ENCODE peak calls at places on chromosomes 7 and 10, in six cellular contexts. F is GM12878, X is A549, Z is HepG2, M is endothelial cell of umbilical vein, L is K562. U is an unnamed sample.

GRCh38 chr7:112205348-112206237 is 606 bp downstream of the DOCK4 start:
- DNase-seq in F (no peak), X (peak; percentile 54), Z (peak; percentile 48), M (peak; percentile 65), L (peak; percentile 48), U (peak; percentile 71)

GRCh38 chr10:33306756-33307519 is 27.5 kb downstream of the NRP1 start:
- DNase-seq in F (no peak), X (no peak), Z (peak; percentile 77), M (peak; percentile 78), L (no peak), U (no peak)

GRCh38 chr7:100369105-100369504 is 4.2 kb upstream of the PILRA start:
- DNase-seq in F (peak; percentile 90), X (no peak), Z (no peak), M (no peak), L (no peak), U (peak; percentile 99)

GRCh38 chr10:26292058-26292457 is 75.5 kb downstream of the GAD2 start:
- DNase-seq in F (no peak), X (no peak), Z (no peak), M (no peak), L (no peak), U (no peak)

GRCh38 chr7:102864958-102865357 is 47.8 kb upstream of the LRRC17 start:
- DNase-seq in F (no peak), X (no peak), Z (no peak), M (no peak), L (no peak), U (no peak)

GRCh38 chr7:26346611-26347200 is 55.0 kb downstream of the SNX10 start:
- DNase-seq in F (no peak), X (no peak), Z (no peak), M (no peak), L (no peak), U (no peak)

GRCh38 chr7:84191261-84191660 is 3.3 kb downstream of the SEMA3A start:
- DNase-seq in F (no peak), X (no peak), Z (no peak), M (peak; percentile 7), L (no peak), U (no peak)

GRCh38 chr10:122222638-122223037 is 48.5 kb upstream of the BTBD16 start:
- DNase-seq in F (no peak), X (no peak), Z (no peak), M (no peak), L (no peak), U (no peak)

GRCh38 chr10:34721201-34721840 is 93.8 kb downstream of the PARD3 start:
- DNase-seq in F (no peak), X (no peak), Z (no peak), M (no peak), L (no peak), U (no peak)

GRCh38 chr7:44065431-44066110 is at the start of gene PGAM2:
- DNase-seq in F (no peak), X (no peak), Z (no peak), M (no peak), L (no peak), U (peak; percentile 60)

GRCh38 chr7:6268023-6268908 is 4.2 kb downstream of the CYTH3 start:
- DNase-seq in F (no peak), X (no peak), Z (no peak), M (no peak), L (no peak), U (no peak)

GRCh38 chr7:78690174-78690573 is 763.3 kb downstream of the MAGI2 start:
- DNase-seq in F (no peak), X (no peak), Z (no peak), M (no peak), L (no peak), U (no peak)

GRCh38 chr10:22420787-22421517 is 75.7 kb downstream of the SPAG6 start:
- DNase-seq in F (no peak), X (no peak), Z (no peak), M (peak; percentile 47), L (no peak), U (peak; percentile 11)

GRCh38 chr10:62858364-62858763 is 42.2 kb upstream of the EGR2 start:
- DNase-seq in F (no peak), X (no peak), Z (peak; percentile 6), M (no peak), L (no peak), U (no peak)

GRCh38 chr7:42337225-42337905 is 100.4 kb upstream of the GLI3 start:
- DNase-seq in F (no peak), X (no peak), Z (no peak), M (no peak), L (no peak), U (no peak)

GRCh38 chr7:24825931-24826661 is 68.8 kb upstream of the GSDME start:
- DNase-seq in F (no peak), X (peak; percentile 82), Z (peak; percentile 99), M (peak; percentile 12), L (peak; percentile 53), U (no peak)

GRCh38 chr7:6730343-6730633 is 23.5 kb upstream of the ZNF12 start:
- DNase-seq in F (no peak), X (peak; percentile 13), Z (peak; percentile 18), M (no peak), L (no peak), U (peak; percentile 76)

GRCh38 chr10:19488592-19489280 is 327.5 kb upstream of the PLXDC2 start:
- DNase-seq in F (no peak), X (no peak), Z (peak; percentile 5), M (no peak), L (no peak), U (no peak)

GRCh38 chr7:12564996-12565764 is 5.3 kb upstream of the SCIN start:
- DNase-seq in F (no peak), X (no peak), Z (no peak), M (no peak), L (no peak), U (no peak)

GRCh38 chr7:40881405-40881926 is 746.7 kb downstream of the SUGCT start:
- DNase-seq in F (no peak), X (no peak), Z (no peak), M (peak; percentile 4), L (no peak), U (no peak)

GRCh38 chr7:112654322-112655216 is 135.6 kb downstream of the TMEM168 start:
- DNase-seq in F (no peak), X (no peak), Z (no peak), M (no peak), L (no peak), U (no peak)

GRCh38 chr7:10632707-10633106 is 341.0 kb upstream of the PHF14 start:
- DNase-seq in F (no peak), X (no peak), Z (no peak), M (no peak), L (no peak), U (no peak)

GRCh38 chr7:111029574-111030357 is 61.2 kb upstream of the LRRN3 start:
- DNase-seq in F (peak; percentile 13), X (no peak), Z (peak; percentile 20), M (peak; percentile 71), L (no peak), U (no peak)

GRCh38 chr10:26682926-26683325 is 14.6 kb upstream of the PDSS1 start:
- DNase-seq in F (no peak), X (no peak), Z (no peak), M (no peak), L (no peak), U (no peak)

GRCh38 chr7:27122075-27122910 is 8.3 kb downstream of the HOXA4 start:
- DNase-seq in F (no peak), X (peak; percentile 55), Z (peak; percentile 94), M (no peak), L (no peak), U (no peak)

GRCh38 chr7:110017405-110017804 is 1073.5 kb upstream of the LRRN3 start:
- DNase-seq in F (no peak), X (no peak), Z (no peak), M (no peak), L (no peak), U (no peak)
- TF ChIP-seq MYC in F (no peak), X (no peak), Z (no peak), M (no peak), L (no peak), U (no peak)

GRCh38 chr10:98312349-98312748 is 44.4 kb upstream of the LOXL4 start:
- DNase-seq in F (no peak), X (no peak), Z (no peak), M (no peak), L (no peak), U (no peak)

GRCh38 chr10:98310721-98311120 is 42.7 kb upstream of the LOXL4 start:
- DNase-seq in F (no peak), X (no peak), Z (no peak), M (no peak), L (no peak), U (no peak)

GRCh38 chr10:98313598-98313997 is 45.6 kb upstream of the LOXL4 start:
- DNase-seq in F (no peak), X (no peak), Z (no peak), M (no peak), L (no peak), U (no peak)

GRCh38 chr10:98314577-98315284 is 46.7 kb upstream of the LOXL4 start:
- DNase-seq in F (no peak), X (no peak), Z (no peak), M (no peak), L (no peak), U (peak; percentile 64)

GRCh38 chr10:98312816-98313215 is 44.8 kb upstream of the LOXL4 start:
- DNase-seq in F (no peak), X (no peak), Z (no peak), M (no peak), L (no peak), U (peak; percentile 27)
- TF ChIP-seq CTCF in F (no peak), X (no peak), Z (no peak), M (no peak), L (no peak), U (no peak)

GRCh38 chr10:110597476-110597875 is 30.0 kb downstream of the SMC3 start:
- DNase-seq in F (no peak), X (no peak), Z (no peak), M (peak; percentile 57), L (no peak), U (no peak)
- TF ChIP-seq POLR2A in F (no peak), X (no peak), Z (no peak), M (no peak), L (no peak), U (no peak)

GRCh38 chr10:127854769-127855583 is 37.8 kb downstream of the CLRN3 start:
- DNase-seq in F (no peak), X (no peak), Z (no peak), M (no peak), L (no peak), U (no peak)

GRCh38 chr10:127852456-127852855 is 40.3 kb downstream of the CLRN3 start:
- DNase-seq in F (no peak), X (no peak), Z (no peak), M (no peak), L (no peak), U (no peak)

GRCh38 chr10:127855976-127856375 is 36.8 kb downstream of the CLRN3 start:
- DNase-seq in F (no peak), X (no peak), Z (no peak), M (no peak), L (no peak), U (no peak)

GRCh38 chr10:127853868-127854768 is 38.6 kb downstream of the CLRN3 start:
- DNase-seq in F (no peak), X (peak; percentile 82), Z (peak; percentile 27), M (peak; percentile 63), L (peak; percentile 55), U (peak; percentile 77)

DNA sequence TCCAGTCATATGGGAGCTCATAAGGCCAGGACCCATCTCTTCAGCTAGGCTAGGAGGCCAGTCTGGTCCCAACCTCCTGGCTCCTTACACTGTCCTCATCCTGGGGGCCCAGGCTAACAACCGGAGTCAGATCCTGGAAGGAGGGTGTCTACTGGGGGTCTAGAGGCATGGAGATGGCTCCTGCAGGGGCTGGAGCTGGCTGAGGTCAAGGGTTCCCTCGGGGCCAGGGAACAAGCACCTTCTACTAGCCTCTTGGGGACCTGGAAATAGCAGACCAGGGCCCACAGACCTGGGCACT is 37.2 kb downstream of the CLRN3 start:
- DNase-seq in F (no peak), X (no peak), Z (no peak), M (no peak), L (no peak), U (no peak)
- TF ChIP-seq MYC in F (no peak), X (no peak), Z (no peak), M (no peak), L (no peak), U (no peak)